ENCODE peak calls at places on chromosome 16, in six cellular contexts. One of them, this sample, is unnamed.

GRCh38 chr16:83110221-83110768 is 483.5 kb downstream of the CDH13 start:
- DNase-seq in A549: no peak
- DNase-seq in lung: no peak
- DNase-seq in tibial artery: no peak
- DNase-seq in cardiac fibroblast: no peak
- DNase-seq in astrocyte of the spinal cord: no peak
- DNase-seq in this sample: no peak

GRCh38 chr16:27918755-27919154 is 144.8 kb downstream of the GSG1L start:
- DNase-seq in A549: peak; percentile 24
- DNase-seq in astrocyte of the spinal cord: no peak
- DNase-seq in tibial artery: no peak
- DNase-seq in cardiac fibroblast: no peak
- DNase-seq in lung: no peak
- DNase-seq in this sample: no peak

GRCh38 chr16:18969855-18970240 is 13.9 kb upstream of the TMC7 start:
- DNase-seq in tibial artery: no peak
- DNase-seq in astrocyte of the spinal cord: no peak
- DNase-seq in A549: no peak
- DNase-seq in lung: no peak
- DNase-seq in cardiac fibroblast: no peak
- DNase-seq in this sample: no peak

GRCh38 chr16:31073073-31073822 is 792 bp downstream of the ZNF668 start:
- DNase-seq in cardiac fibroblast: peak; percentile 92
- DNase-seq in A549: peak; percentile 94
- DNase-seq in tibial artery: peak; percentile 94
- DNase-seq in lung: peak; percentile 92
- DNase-seq in astrocyte of the spinal cord: peak; percentile 94
- DNase-seq in this sample: peak; percentile 92

GRCh38 chr16:49839462-49839825 is 16.5 kb downstream of the ZNF423 start:
- DNase-seq in A549: no peak
- DNase-seq in lung: no peak
- DNase-seq in cardiac fibroblast: no peak
- DNase-seq in tibial artery: no peak
- DNase-seq in astrocyte of the spinal cord: no peak
- DNase-seq in this sample: no peak

GRCh38 chr16:51431517-51432241 is 280.6 kb upstream of the SALL1 start:
- DNase-seq in A549: peak; percentile 30
- DNase-seq in cardiac fibroblast: peak; percentile 88
- DNase-seq in astrocyte of the spinal cord: peak; percentile 98
- DNase-seq in lung: no peak
- DNase-seq in tibial artery: no peak
- DNase-seq in this sample: peak; percentile 47

GRCh38 chr16:88662843-88663606 is at the start of gene MVD:
- DNase-seq in astrocyte of the spinal cord: peak; percentile 98
- DNase-seq in tibial artery: peak; percentile 98
- DNase-seq in lung: peak; percentile 97
- DNase-seq in A549: peak; percentile 98
- DNase-seq in cardiac fibroblast: peak; percentile 99
- DNase-seq in this sample: peak; percentile 98

GRCh38 chr16:73197598-73197997 is 149.7 kb upstream of the ZFHX3 start:
- DNase-seq in tibial artery: no peak
- DNase-seq in lung: no peak
- DNase-seq in A549: no peak
- DNase-seq in cardiac fibroblast: no peak
- DNase-seq in astrocyte of the spinal cord: no peak
- DNase-seq in this sample: no peak

GRCh38 chr16:30951785-30952184 is 2.9 kb downstream of the ORAI3 start:
- DNase-seq in A549: no peak
- DNase-seq in cardiac fibroblast: peak; percentile 95
- DNase-seq in astrocyte of the spinal cord: peak; percentile 55
- DNase-seq in lung: no peak
- DNase-seq in tibial artery: peak; percentile 94
- DNase-seq in this sample: peak; percentile 71

GRCh38 chr16:88634994-88635670 is 3.2 kb upstream of the IL17C start:
- DNase-seq in A549: peak; percentile 36
- DNase-seq in cardiac fibroblast: no peak
- DNase-seq in astrocyte of the spinal cord: no peak
- DNase-seq in lung: no peak
- DNase-seq in tibial artery: no peak
- DNase-seq in this sample: no peak

DNA sequence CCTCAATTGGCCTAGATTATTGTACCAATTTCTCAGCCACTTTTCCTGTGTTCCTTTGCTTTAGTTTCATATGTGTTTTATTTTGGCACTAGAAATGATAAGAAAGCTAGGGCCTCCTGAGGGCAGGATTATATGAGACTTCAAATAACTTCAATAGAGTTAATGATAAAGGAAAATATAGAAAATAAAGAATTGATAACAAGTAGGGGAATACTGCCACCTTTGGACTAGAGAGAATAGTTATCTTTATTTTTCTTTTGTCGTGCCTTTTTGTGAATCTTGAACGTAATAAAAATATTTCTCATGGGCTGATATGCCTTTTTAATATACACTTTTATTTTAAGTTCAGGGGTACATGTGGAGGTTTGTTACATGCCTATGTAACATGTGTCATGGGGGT is 29.3 kb upstream of the RBL2 start:
- DNase-seq in astrocyte of the spinal cord: no peak
- DNase-seq in cardiac fibroblast: no peak
- DNase-seq in A549: no peak
- DNase-seq in lung: no peak
- DNase-seq in tibial artery: no peak
- DNase-seq in this sample: no peak
- TF ChIP-seq CTCF in astrocyte of the spinal cord: no peak
- TF ChIP-seq CTCF in cardiac fibroblast: peak; percentile 13
- TF ChIP-seq CTCF in A549: peak; percentile 33
- TF ChIP-seq CTCF in lung: no peak
- TF ChIP-seq CTCF in tibial artery: no peak
- TF ChIP-seq CTCF in this sample: no peak

GRCh38 chr16:26365555-26365954 is 673.8 kb downstream of the HS3ST4 start:
- DNase-seq in lung: no peak
- DNase-seq in A549: no peak
- DNase-seq in astrocyte of the spinal cord: no peak
- DNase-seq in cardiac fibroblast: no peak
- DNase-seq in tibial artery: no peak
- DNase-seq in this sample: no peak
- TF ChIP-seq CTCF in lung: no peak
- TF ChIP-seq CTCF in A549: no peak
- TF ChIP-seq CTCF in astrocyte of the spinal cord: no peak
- TF ChIP-seq CTCF in cardiac fibroblast: no peak
- TF ChIP-seq CTCF in tibial artery: no peak
- TF ChIP-seq CTCF in this sample: no peak

GRCh38 chr16:539901-540530 is 12.5 kb downstream of the CAPN15 start:
- DNase-seq in cardiac fibroblast: no peak
- DNase-seq in astrocyte of the spinal cord: peak; percentile 83
- DNase-seq in A549: no peak
- DNase-seq in tibial artery: no peak
- DNase-seq in lung: no peak
- DNase-seq in this sample: no peak

GRCh38 chr16:536746-537145 is 9.2 kb downstream of the CAPN15 start:
- DNase-seq in lung: no peak
- DNase-seq in cardiac fibroblast: no peak
- DNase-seq in tibial artery: no peak
- DNase-seq in A549: no peak
- DNase-seq in astrocyte of the spinal cord: no peak
- DNase-seq in this sample: no peak

GRCh38 chr16:535446-536405 is 8.2 kb downstream of the CAPN15 start:
- DNase-seq in tibial artery: no peak
- DNase-seq in cardiac fibroblast: peak; percentile 34
- DNase-seq in lung: no peak
- DNase-seq in astrocyte of the spinal cord: peak; percentile 79
- DNase-seq in A549: peak; percentile 58
- DNase-seq in this sample: no peak

GRCh38 chr16:534856-535445 is 7.4 kb downstream of the CAPN15 start:
- DNase-seq in cardiac fibroblast: no peak
- DNase-seq in tibial artery: no peak
- DNase-seq in A549: no peak
- DNase-seq in lung: no peak
- DNase-seq in astrocyte of the spinal cord: no peak
- DNase-seq in this sample: no peak

DNA sequence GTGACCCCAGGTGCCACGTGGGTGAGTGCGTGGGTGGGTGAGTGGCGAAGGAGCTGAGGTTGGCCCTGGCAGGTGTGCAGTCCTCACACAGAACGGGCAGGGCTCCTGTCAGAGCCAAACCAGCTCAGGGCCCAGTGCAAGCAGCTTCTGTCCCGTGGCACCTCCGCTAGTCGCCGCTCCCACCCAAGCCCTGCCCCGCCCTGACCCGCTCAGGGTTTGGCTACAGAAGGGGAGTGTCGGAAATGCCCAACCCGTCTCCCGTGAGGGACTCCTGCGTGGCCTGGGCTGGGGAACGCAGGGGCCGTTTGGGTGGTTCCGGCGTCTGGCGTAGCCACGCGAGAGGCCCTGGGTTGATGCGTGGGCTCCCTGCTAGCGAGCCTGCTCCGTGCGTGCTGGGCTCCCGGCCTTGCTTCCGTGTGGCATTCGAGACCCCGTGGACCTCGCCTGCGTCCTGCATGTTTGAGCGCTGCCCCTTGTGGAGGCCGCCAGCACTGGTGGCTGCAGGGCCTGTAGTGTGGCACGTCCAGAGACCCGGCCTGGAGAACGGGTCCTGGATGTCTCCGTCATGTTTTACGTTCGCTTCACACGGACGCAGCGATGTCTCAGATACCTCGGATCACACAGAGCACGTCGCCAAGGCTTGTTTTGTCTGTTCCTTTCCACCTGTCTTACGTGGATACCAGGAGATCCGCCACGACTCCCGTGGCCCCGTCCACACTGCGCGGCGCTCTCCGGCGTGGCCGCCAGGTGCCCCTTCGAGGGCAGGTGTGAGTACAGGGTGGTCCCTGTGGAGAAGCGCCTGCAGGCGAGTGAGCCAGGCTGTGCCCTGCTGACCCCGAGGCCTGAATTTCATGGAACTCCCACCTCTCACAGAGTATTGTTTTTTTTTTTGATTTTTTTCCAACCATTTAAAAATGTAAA is 10.2 kb downstream of the CAPN15 start:
- DNase-seq in A549: no peak
- DNase-seq in lung: no peak
- DNase-seq in cardiac fibroblast: no peak
- DNase-seq in tibial artery: no peak
- DNase-seq in astrocyte of the spinal cord: no peak
- DNase-seq in this sample: no peak
- TF ChIP-seq CTCF in A549: peak; percentile 10
- TF ChIP-seq CTCF in lung: no peak
- TF ChIP-seq CTCF in cardiac fibroblast: peak; percentile 5
- TF ChIP-seq CTCF in tibial artery: no peak
- TF ChIP-seq CTCF in astrocyte of the spinal cord: peak; percentile 21
- TF ChIP-seq CTCF in this sample: no peak

DNA sequence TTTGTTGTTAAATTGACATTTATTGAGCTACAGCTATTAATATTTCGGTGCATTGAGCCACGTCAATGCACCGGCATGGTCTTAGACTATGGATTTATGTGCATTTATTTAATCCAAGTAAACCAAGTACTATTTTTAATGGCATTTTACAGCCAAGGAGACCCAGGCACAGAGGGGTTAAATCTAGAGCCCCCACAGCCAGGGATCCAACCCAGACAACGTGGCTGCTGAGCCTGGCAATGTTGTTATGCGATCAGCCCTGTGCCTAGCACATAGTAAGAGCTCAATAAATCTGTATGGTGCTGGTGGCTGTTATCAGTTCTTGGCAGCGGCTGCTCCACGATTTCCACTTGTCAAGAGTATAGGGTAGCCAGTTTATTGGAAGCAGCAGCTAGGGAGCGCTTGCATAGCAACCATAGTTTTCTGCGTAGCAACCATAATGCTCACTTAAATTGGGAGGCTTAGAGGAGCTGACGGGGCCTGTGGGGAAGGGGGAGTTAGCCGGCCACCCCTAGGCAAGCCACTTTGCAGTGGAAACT is 541 bp upstream of the RBBP6 start:
- DNase-seq in astrocyte of the spinal cord: no peak
- DNase-seq in tibial artery: no peak
- DNase-seq in A549: no peak
- DNase-seq in cardiac fibroblast: no peak
- DNase-seq in lung: no peak
- DNase-seq in this sample: no peak
- TF ChIP-seq CTCF in astrocyte of the spinal cord: peak; percentile 28
- TF ChIP-seq CTCF in tibial artery: no peak
- TF ChIP-seq CTCF in A549: no peak
- TF ChIP-seq CTCF in cardiac fibroblast: no peak
- TF ChIP-seq CTCF in lung: no peak
- TF ChIP-seq CTCF in this sample: no peak